ENCODE peak calls at places on chromosomes 13 and 19, in ten cellular contexts. One of them, this sample, is unnamed.

GRCh38 chr19:5580116-5580515 is 12.4 kb upstream of the TINCR start:
- DNase-seq in fibroblast of the aortic adventitia: no peak
- DNase-seq in adrenal gland: no peak
- DNase-seq in pancreas: no peak
- DNase-seq in dorsolateral prefrontal cortex: no peak
- DNase-seq in AG10803: no peak
- DNase-seq in ovary: no peak
- DNase-seq in tibial nerve: no peak
- DNase-seq in body of pancreas: no peak
- DNase-seq in neural progenitor cell: no peak
- DNase-seq in this sample: peak

GRCh38 chr19:17755533-17755885 is 4.2 kb downstream of the FCHO1 start:
- DNase-seq in neural progenitor cell: no peak
- DNase-seq in tibial nerve: no peak
- DNase-seq in adrenal gland: no peak
- DNase-seq in fibroblast of the aortic adventitia: no peak
- DNase-seq in pancreas: no peak
- DNase-seq in AG10803: no peak
- DNase-seq in dorsolateral prefrontal cortex: no peak
- DNase-seq in body of pancreas: no peak
- DNase-seq in ovary: no peak
- DNase-seq in this sample: no peak

GRCh38 chr13:80618777-80619176 is 277.9 kb upstream of the SPRY2 start:
- DNase-seq in body of pancreas: no peak
- DNase-seq in tibial nerve: no peak
- DNase-seq in pancreas: no peak
- DNase-seq in ovary: no peak
- DNase-seq in neural progenitor cell: no peak
- DNase-seq in dorsolateral prefrontal cortex: no peak
- DNase-seq in adrenal gland: no peak
- DNase-seq in AG10803: no peak
- DNase-seq in fibroblast of the aortic adventitia: peak
- DNase-seq in this sample: no peak

GRCh38 chr13:83498486-83499190 is 383.6 kb downstream of the SLITRK1 start:
- DNase-seq in tibial nerve: no peak
- DNase-seq in AG10803: peak
- DNase-seq in dorsolateral prefrontal cortex: no peak
- DNase-seq in pancreas: no peak
- DNase-seq in neural progenitor cell: no peak
- DNase-seq in ovary: no peak
- DNase-seq in fibroblast of the aortic adventitia: peak
- DNase-seq in adrenal gland: no peak
- DNase-seq in body of pancreas: no peak
- DNase-seq in this sample: peak

GRCh38 chr13:108326318-108326717 is 56.8 kb downstream of the TNFSF13B start:
- DNase-seq in dorsolateral prefrontal cortex: no peak
- DNase-seq in ovary: no peak
- DNase-seq in adrenal gland: no peak
- DNase-seq in body of pancreas: no peak
- DNase-seq in tibial nerve: no peak
- DNase-seq in neural progenitor cell: no peak
- DNase-seq in fibroblast of the aortic adventitia: no peak
- DNase-seq in pancreas: no peak
- DNase-seq in AG10803: no peak
- DNase-seq in this sample: no peak

GRCh38 chr13:61900033-61900432 is 484.4 kb upstream of the PCDH20 start:
- DNase-seq in tibial nerve: no peak
- DNase-seq in fibroblast of the aortic adventitia: no peak
- DNase-seq in dorsolateral prefrontal cortex: no peak
- DNase-seq in body of pancreas: no peak
- DNase-seq in pancreas: no peak
- DNase-seq in neural progenitor cell: no peak
- DNase-seq in AG10803: no peak
- DNase-seq in adrenal gland: no peak
- DNase-seq in ovary: no peak
- DNase-seq in this sample: no peak

GRCh38 chr13:24664726-24665409 is 15.3 kb upstream of the ATP12A start:
- DNase-seq in tibial nerve: no peak
- DNase-seq in AG10803: peak
- DNase-seq in pancreas: no peak
- DNase-seq in neural progenitor cell: no peak
- DNase-seq in dorsolateral prefrontal cortex: no peak
- DNase-seq in adrenal gland: no peak
- DNase-seq in fibroblast of the aortic adventitia: no peak
- DNase-seq in ovary: no peak
- DNase-seq in body of pancreas: no peak
- DNase-seq in this sample: peak

GRCh38 chr13:48920730-48921129 is 55.0 kb upstream of the FNDC3A start:
- DNase-seq in tibial nerve: no peak
- DNase-seq in dorsolateral prefrontal cortex: no peak
- DNase-seq in fibroblast of the aortic adventitia: no peak
- DNase-seq in ovary: no peak
- DNase-seq in neural progenitor cell: no peak
- DNase-seq in AG10803: no peak
- DNase-seq in body of pancreas: no peak
- DNase-seq in adrenal gland: no peak
- DNase-seq in pancreas: no peak
- DNase-seq in this sample: no peak

GRCh38 chr19:18931316-18932162 is 9.5 kb downstream of the HOMER3 start:
- DNase-seq in neural progenitor cell: no peak
- DNase-seq in ovary: no peak
- DNase-seq in tibial nerve: no peak
- DNase-seq in adrenal gland: no peak
- DNase-seq in AG10803: no peak
- DNase-seq in body of pancreas: no peak
- DNase-seq in dorsolateral prefrontal cortex: no peak
- DNase-seq in fibroblast of the aortic adventitia: no peak
- DNase-seq in pancreas: no peak
- DNase-seq in this sample: no peak

GRCh38 chr19:18933297-18933696 is 7.7 kb downstream of the HOMER3 start:
- DNase-seq in pancreas: no peak
- DNase-seq in tibial nerve: no peak
- DNase-seq in neural progenitor cell: peak
- DNase-seq in ovary: no peak
- DNase-seq in body of pancreas: no peak
- DNase-seq in AG10803: no peak
- DNase-seq in dorsolateral prefrontal cortex: no peak
- DNase-seq in adrenal gland: no peak
- DNase-seq in fibroblast of the aortic adventitia: no peak
- DNase-seq in this sample: no peak

GRCh38 chr19:18929311-18929710 is 9.8 kb downstream of the DDX49 start:
- DNase-seq in dorsolateral prefrontal cortex: no peak
- DNase-seq in body of pancreas: no peak
- DNase-seq in ovary: no peak
- DNase-seq in pancreas: no peak
- DNase-seq in tibial nerve: no peak
- DNase-seq in fibroblast of the aortic adventitia: no peak
- DNase-seq in AG10803: no peak
- DNase-seq in adrenal gland: no peak
- DNase-seq in neural progenitor cell: no peak
- DNase-seq in this sample: no peak

GRCh38 chr19:18928018-18928805 is 8.7 kb downstream of the DDX49 start:
- DNase-seq in body of pancreas: no peak
- DNase-seq in tibial nerve: no peak
- DNase-seq in fibroblast of the aortic adventitia: no peak
- DNase-seq in AG10803: no peak
- DNase-seq in dorsolateral prefrontal cortex: no peak
- DNase-seq in pancreas: no peak
- DNase-seq in neural progenitor cell: no peak
- DNase-seq in adrenal gland: no peak
- DNase-seq in ovary: no peak
- DNase-seq in this sample: no peak

GRCh38 chr19:18932216-18932841 is 8.7 kb downstream of the HOMER3 start:
- DNase-seq in ovary: peak
- DNase-seq in pancreas: no peak
- DNase-seq in neural progenitor cell: peak
- DNase-seq in body of pancreas: peak
- DNase-seq in dorsolateral prefrontal cortex: peak
- DNase-seq in AG10803: peak
- DNase-seq in adrenal gland: peak
- DNase-seq in fibroblast of the aortic adventitia: peak
- DNase-seq in tibial nerve: peak
- DNase-seq in this sample: peak
- H3K4me3 ChIP-seq in ovary: no peak
- H3K4me3 ChIP-seq in pancreas: no peak
- H3K4me3 ChIP-seq in neural progenitor cell: peak
- H3K4me3 ChIP-seq in body of pancreas: no peak
- H3K4me3 ChIP-seq in dorsolateral prefrontal cortex: peak
- H3K4me3 ChIP-seq in AG10803: no peak
- H3K4me3 ChIP-seq in adrenal gland: no peak
- H3K4me3 ChIP-seq in fibroblast of the aortic adventitia: no peak
- H3K4me3 ChIP-seq in tibial nerve: no peak
- H3K4me3 ChIP-seq in this sample: no peak

DNA sequence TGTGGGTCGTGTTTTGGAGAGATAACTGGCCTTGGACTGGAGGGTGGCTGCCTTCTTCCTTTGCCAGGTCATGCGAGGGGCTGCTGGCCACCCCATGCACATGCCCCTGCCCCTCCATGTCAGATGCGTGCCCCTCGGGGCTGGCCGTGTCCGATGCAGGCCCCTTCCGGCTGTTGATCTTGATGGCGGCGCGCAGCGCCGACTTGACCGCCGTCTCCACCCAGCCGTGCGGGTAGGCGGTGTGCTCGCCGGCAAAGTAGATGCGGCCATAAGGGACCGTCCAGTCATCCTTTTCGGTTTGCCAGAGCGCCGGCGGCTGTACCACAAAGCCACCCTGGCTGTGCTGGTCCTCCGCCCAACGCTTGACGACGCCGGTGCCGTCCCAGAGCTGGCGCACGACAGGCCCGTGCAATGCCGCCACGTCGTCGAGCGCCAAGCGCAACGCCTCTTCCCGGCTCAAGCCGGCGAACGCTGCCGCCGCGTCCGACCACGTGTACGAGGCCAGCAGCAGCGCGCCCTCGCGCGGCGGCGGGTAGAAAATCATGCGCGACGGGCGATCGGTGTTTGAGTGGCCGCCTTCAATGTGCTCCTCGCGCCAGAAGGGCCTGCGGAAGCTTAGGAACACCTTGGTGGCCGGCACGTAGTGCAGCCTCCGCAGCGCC is 6.9 kb downstream of the IL4I1 start:
- DNase-seq in pancreas: peak
- DNase-seq in AG10803: peak
- DNase-seq in dorsolateral prefrontal cortex: peak
- DNase-seq in fibroblast of the aortic adventitia: peak
- DNase-seq in tibial nerve: peak
- DNase-seq in body of pancreas: peak
- DNase-seq in neural progenitor cell: peak
- DNase-seq in ovary: peak
- DNase-seq in adrenal gland: peak
- DNase-seq in this sample: peak
- TF ChIP-seq CTCF in pancreas: peak
- TF ChIP-seq CTCF in AG10803: peak
- TF ChIP-seq CTCF in dorsolateral prefrontal cortex: peak
- TF ChIP-seq CTCF in fibroblast of the aortic adventitia: peak
- TF ChIP-seq CTCF in tibial nerve: peak
- TF ChIP-seq CTCF in body of pancreas: peak
- TF ChIP-seq CTCF in neural progenitor cell: peak
- TF ChIP-seq CTCF in ovary: peak
- TF ChIP-seq CTCF in adrenal gland: peak
- TF ChIP-seq CTCF in this sample: peak

DNA sequence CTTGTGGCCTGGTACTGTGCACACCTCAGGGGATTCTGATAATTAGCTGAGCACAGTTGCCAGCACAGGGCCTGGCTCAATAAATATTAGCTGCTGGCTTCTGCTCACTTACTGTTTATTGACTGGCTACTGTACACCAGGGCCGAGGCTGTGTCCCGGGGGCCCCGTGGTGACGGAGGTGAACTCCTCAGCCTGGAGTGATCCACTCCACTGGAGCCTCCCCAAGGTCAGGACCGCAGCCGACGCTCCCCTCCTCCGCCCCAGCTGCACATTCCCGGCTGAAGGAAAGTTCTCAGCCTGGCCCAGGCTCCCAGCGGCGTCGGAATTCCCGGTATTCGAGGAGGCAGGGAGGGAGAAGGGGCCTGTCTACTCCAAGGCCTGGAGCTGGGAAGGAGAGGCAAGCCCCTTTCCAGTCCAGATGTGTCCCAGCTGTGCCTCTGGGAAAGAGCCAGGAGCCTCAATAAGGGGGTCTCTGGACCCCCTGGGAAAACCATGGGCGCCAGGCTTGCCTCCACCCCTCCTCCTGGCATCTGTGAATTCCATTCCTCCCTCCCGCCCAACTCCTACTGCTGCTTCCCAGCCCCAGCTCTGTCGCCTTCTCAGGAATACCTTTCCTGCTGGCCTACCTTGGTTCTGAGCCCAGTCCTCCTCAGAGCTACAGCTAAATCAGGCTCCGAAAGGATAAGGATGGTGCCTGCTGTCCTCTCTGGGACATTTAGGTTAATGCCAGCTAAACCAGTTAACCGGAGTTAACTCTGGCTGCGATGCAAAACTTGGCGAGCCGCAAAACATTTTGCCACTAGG is 7.2 kb downstream of the RPS16 start:
- DNase-seq in ovary: peak
- DNase-seq in dorsolateral prefrontal cortex: no peak
- DNase-seq in AG10803: peak
- DNase-seq in fibroblast of the aortic adventitia: peak
- DNase-seq in tibial nerve: peak
- DNase-seq in pancreas: no peak
- DNase-seq in body of pancreas: peak
- DNase-seq in adrenal gland: peak
- DNase-seq in neural progenitor cell: peak
- DNase-seq in this sample: peak
- H3K4me3 ChIP-seq in ovary: no peak
- H3K4me3 ChIP-seq in dorsolateral prefrontal cortex: no peak
- H3K4me3 ChIP-seq in AG10803: peak
- H3K4me3 ChIP-seq in fibroblast of the aortic adventitia: no peak
- H3K4me3 ChIP-seq in tibial nerve: no peak
- H3K4me3 ChIP-seq in pancreas: no peak
- H3K4me3 ChIP-seq in body of pancreas: no peak
- H3K4me3 ChIP-seq in adrenal gland: no peak
- H3K4me3 ChIP-seq in neural progenitor cell: no peak
- H3K4me3 ChIP-seq in this sample: no peak

GRCh38 chr19:50549927-50550593 is 18.2 kb downstream of the LRRC4B start:
- DNase-seq in tibial nerve: no peak
- DNase-seq in fibroblast of the aortic adventitia: no peak
- DNase-seq in pancreas: no peak
- DNase-seq in neural progenitor cell: no peak
- DNase-seq in body of pancreas: no peak
- DNase-seq in ovary: no peak
- DNase-seq in AG10803: no peak
- DNase-seq in adrenal gland: no peak
- DNase-seq in dorsolateral prefrontal cortex: no peak
- DNase-seq in this sample: no peak

GRCh38 chr19:50546527-50547221 is 21.6 kb downstream of the LRRC4B start:
- DNase-seq in adrenal gland: no peak
- DNase-seq in pancreas: no peak
- DNase-seq in body of pancreas: no peak
- DNase-seq in neural progenitor cell: no peak
- DNase-seq in dorsolateral prefrontal cortex: no peak
- DNase-seq in ovary: no peak
- DNase-seq in AG10803: no peak
- DNase-seq in tibial nerve: no peak
- DNase-seq in fibroblast of the aortic adventitia: no peak
- DNase-seq in this sample: no peak

GRCh38 chr19:50548191-50549058 is 19.8 kb downstream of the LRRC4B start:
- DNase-seq in dorsolateral prefrontal cortex: peak
- DNase-seq in adrenal gland: no peak
- DNase-seq in pancreas: no peak
- DNase-seq in ovary: no peak
- DNase-seq in fibroblast of the aortic adventitia: no peak
- DNase-seq in tibial nerve: no peak
- DNase-seq in body of pancreas: no peak
- DNase-seq in neural progenitor cell: no peak
- DNase-seq in AG10803: no peak
- DNase-seq in this sample: no peak

GRCh38 chr19:50549059-50549926 is 18.9 kb downstream of the LRRC4B start:
- DNase-seq in dorsolateral prefrontal cortex: no peak
- DNase-seq in ovary: no peak
- DNase-seq in neural progenitor cell: no peak
- DNase-seq in adrenal gland: no peak
- DNase-seq in fibroblast of the aortic adventitia: no peak
- DNase-seq in tibial nerve: no peak
- DNase-seq in AG10803: no peak
- DNase-seq in body of pancreas: no peak
- DNase-seq in pancreas: no peak
- DNase-seq in this sample: no peak

DNA sequence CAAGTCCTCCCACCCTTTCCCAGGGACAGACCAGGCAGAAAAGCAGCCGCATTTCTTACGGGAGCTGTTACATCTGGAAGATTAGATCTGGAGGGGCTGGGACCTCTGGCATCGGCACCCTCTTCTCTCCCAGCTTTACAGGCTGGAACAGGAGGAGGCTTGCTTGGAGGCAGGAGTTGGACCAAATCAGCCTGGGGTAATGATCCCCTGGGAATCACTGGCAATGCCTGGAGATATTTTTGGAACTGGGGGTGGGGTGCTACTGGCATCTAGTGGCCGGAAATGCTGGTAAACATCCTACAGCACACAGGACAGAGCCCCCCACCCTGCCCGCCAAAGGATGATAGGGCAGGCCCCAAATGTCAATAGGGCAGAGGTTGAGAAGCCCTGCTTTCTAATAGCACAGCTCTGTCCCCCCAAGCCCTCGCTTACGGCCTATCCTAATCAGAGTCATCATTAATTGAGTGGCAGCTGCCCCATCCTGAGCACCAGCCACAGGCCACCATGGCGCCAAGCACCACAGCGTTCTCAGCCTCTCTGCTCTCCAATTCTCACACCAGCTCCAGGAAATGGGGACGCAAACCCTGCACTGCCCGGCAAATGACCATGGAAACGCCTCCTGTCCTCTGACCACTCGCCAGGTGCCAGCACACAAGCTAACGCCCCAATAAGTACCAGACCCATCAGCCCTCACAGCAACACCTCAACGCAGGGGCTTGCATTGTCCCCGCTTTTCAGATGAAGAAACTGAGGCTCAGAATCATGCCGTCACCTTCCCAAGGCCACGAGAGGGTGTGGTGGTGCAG is 20.6 kb downstream of the LRRC4B start:
- DNase-seq in dorsolateral prefrontal cortex: no peak
- DNase-seq in body of pancreas: no peak
- DNase-seq in pancreas: no peak
- DNase-seq in ovary: no peak
- DNase-seq in neural progenitor cell: no peak
- DNase-seq in fibroblast of the aortic adventitia: no peak
- DNase-seq in adrenal gland: no peak
- DNase-seq in AG10803: no peak
- DNase-seq in tibial nerve: no peak
- DNase-seq in this sample: no peak
- TF ChIP-seq CTCF in dorsolateral prefrontal cortex: peak
- TF ChIP-seq CTCF in body of pancreas: no peak
- TF ChIP-seq CTCF in pancreas: no peak
- TF ChIP-seq CTCF in ovary: no peak
- TF ChIP-seq CTCF in neural progenitor cell: peak
- TF ChIP-seq CTCF in fibroblast of the aortic adventitia: no peak
- TF ChIP-seq CTCF in adrenal gland: no peak
- TF ChIP-seq CTCF in AG10803: no peak
- TF ChIP-seq CTCF in tibial nerve: no peak
- TF ChIP-seq CTCF in this sample: no peak